ENCODE peak calls at places on chromosomes 13 and 19, in eight cellular contexts. Q is esophagus muscularis mucosa, B is SK-N-SH, E is suprapubic skin, K is H1, T is stomach, H is K562, I is sigmoid colon. N is an unnamed sample.
A peak's percentile ranks its signal among the peaks of the same experiment; 100 is the strongest.

GRCh38 chr13:93903909-93904308 is 575.6 kb downstream of the DCT start:
- DNase-seq in Q (no peak), B (no peak), E (no peak), K (no peak), T (no peak), H (no peak), I (peak; percentile 65), N (no peak)

GRCh38 chr13:112743451-112744305 is 53.8 kb downstream of the ATP11A start:
- DNase-seq in Q (no peak), B (no peak), E (no peak), K (no peak), T (no peak), H (no peak), I (no peak), N (no peak)

GRCh38 chr13:38830442-38831045 is 143.7 kb downstream of the FREM2 start:
- DNase-seq in Q (no peak), B (no peak), E (no peak), K (no peak), T (no peak), H (no peak), I (no peak), N (no peak)

GRCh38 chr13:23500858-23501257 is 67.4 kb upstream of the SACS start:
- DNase-seq in Q (peak; percentile 1), B (no peak), E (no peak), K (no peak), T (no peak), H (no peak), I (no peak), N (no peak)

GRCh38 chr19:50922316-50922853 is 11.2 kb upstream of the KLK4 start:
- DNase-seq in Q (no peak), B (peak; percentile 85), E (peak; percentile 74), K (peak; percentile 87), T (peak; percentile 75), H (peak; percentile 88), I (peak; percentile 80), N (peak; percentile 80)

GRCh38 chr19:30011051-30011578 is 69.1 kb downstream of the URI1 start:
- DNase-seq in Q (no peak), B (no peak), E (no peak), K (peak; percentile 47), T (no peak), H (peak; percentile 8), I (no peak), N (no peak)

GRCh38 chr13:32001392-32001768 is 30.2 kb upstream of the FRY start:
- DNase-seq in Q (no peak), B (peak; percentile 60), E (no peak), K (no peak), T (no peak), H (peak; percentile 10), I (no peak), N (no peak)

GRCh38 chr13:111632906-111633305 is 312.5 kb downstream of the TEX29 start:
- DNase-seq in Q (no peak), B (no peak), E (no peak), K (peak; percentile 60), T (no peak), H (no peak), I (no peak), N (no peak)

GRCh38 chr19:7349961-7350711 is 1.4 kb downstream of the ARHGEF18 start:
- DNase-seq in Q (no peak), B (no peak), E (peak; percentile 39), K (no peak), T (no peak), H (no peak), I (peak; percentile 53), N (peak; percentile 48)

GRCh38 chr19:13396256-13397080 is 109.8 kb downstream of the CACNA1A start:
- DNase-seq in Q (no peak), B (no peak), E (no peak), K (peak; percentile 78), T (no peak), H (peak; percentile 74), I (peak; percentile 68), N (peak; percentile 15)

GRCh38 chr13:72983085-72983768 is 75.6 kb upstream of the KLF5 start:
- DNase-seq in Q (no peak), B (no peak), E (no peak), K (no peak), T (peak; percentile 34), H (no peak), I (no peak), N (peak; percentile 45)

GRCh38 chr19:4052114-4052992 is 14.3 kb downstream of the ZBTB7A start:
- DNase-seq in Q (no peak), B (no peak), E (peak; percentile 77), K (no peak), T (peak; percentile 81), H (no peak), I (peak; percentile 82), N (peak; percentile 94)

GRCh38 chr13:31896427-31896826 is 135.1 kb upstream of the FRY start:
- DNase-seq in Q (no peak), B (no peak), E (no peak), K (no peak), T (no peak), H (no peak), I (no peak), N (no peak)

GRCh38 chr13:99980201-99981114 is 1.1 kb upstream of the ZIC2 start:
- DNase-seq in Q (no peak), B (peak; percentile 85), E (peak; percentile 65), K (peak; percentile 85), T (peak; percentile 69), H (peak; percentile 83), I (no peak), N (peak; percentile 69)

GRCh38 chr13:80341098-80341701 is at the start of gene SPRY2:
- DNase-seq in Q (peak; percentile 98), B (peak; percentile 92), E (peak; percentile 96), K (peak; percentile 85), T (peak; percentile 93), H (peak; percentile 67), I (peak; percentile 97), N (peak; percentile 94)

GRCh38 chr13:78102121-78102677 is 183.6 kb upstream of the EDNRB start:
- DNase-seq in Q (no peak), B (no peak), E (no peak), K (no peak), T (no peak), H (no peak), I (peak; percentile 64), N (peak; percentile 9)

GRCh38 chr13:50386527-50387123 is 371.4 kb downstream of the KCNRG start:
- DNase-seq in Q (peak; percentile 19), B (no peak), E (no peak), K (no peak), T (no peak), H (no peak), I (no peak), N (no peak)
- TF ChIP-seq EP300 in Q (no peak), B (no peak), E (no peak), K (no peak), T (no peak), H (no peak), I (no peak), N (no peak)

GRCh38 chr19:17451820-17452219 is 3.4 kb upstream of the TMEM221 start:
- DNase-seq in Q (no peak), B (no peak), E (no peak), K (no peak), T (no peak), H (no peak), I (no peak), N (no peak)

GRCh38 chr19:17455308-17455707 is 5.4 kb downstream of the NXNL1 start:
- DNase-seq in Q (no peak), B (no peak), E (no peak), K (no peak), T (no peak), H (peak; percentile 34), I (no peak), N (no peak)

GRCh38 chr19:17455711-17456123 is 5.0 kb downstream of the NXNL1 start:
- DNase-seq in Q (no peak), B (peak; percentile 65), E (no peak), K (peak; percentile 67), T (peak; percentile 28), H (no peak), I (no peak), N (no peak)

GRCh38 chr19:17456127-17456526 is 4.6 kb downstream of the NXNL1 start:
- DNase-seq in Q (no peak), B (no peak), E (no peak), K (no peak), T (no peak), H (no peak), I (no peak), N (no peak)

GRCh38 chr19:17454579-17454978 is 6.1 kb upstream of the TMEM221 start:
- DNase-seq in Q (no peak), B (peak; percentile 52), E (no peak), K (peak; percentile 66), T (no peak), H (no peak), I (no peak), N (no peak)
- H3K4me3 ChIP-seq in Q (no peak overlapping the region), B (no peak overlapping the region), E (no peak overlapping the region), K (peak overlapping the region; percentile 12), T (no peak overlapping the region), H (no peak overlapping the region), I (no peak overlapping the region), N (no peak overlapping the region)

DNA sequence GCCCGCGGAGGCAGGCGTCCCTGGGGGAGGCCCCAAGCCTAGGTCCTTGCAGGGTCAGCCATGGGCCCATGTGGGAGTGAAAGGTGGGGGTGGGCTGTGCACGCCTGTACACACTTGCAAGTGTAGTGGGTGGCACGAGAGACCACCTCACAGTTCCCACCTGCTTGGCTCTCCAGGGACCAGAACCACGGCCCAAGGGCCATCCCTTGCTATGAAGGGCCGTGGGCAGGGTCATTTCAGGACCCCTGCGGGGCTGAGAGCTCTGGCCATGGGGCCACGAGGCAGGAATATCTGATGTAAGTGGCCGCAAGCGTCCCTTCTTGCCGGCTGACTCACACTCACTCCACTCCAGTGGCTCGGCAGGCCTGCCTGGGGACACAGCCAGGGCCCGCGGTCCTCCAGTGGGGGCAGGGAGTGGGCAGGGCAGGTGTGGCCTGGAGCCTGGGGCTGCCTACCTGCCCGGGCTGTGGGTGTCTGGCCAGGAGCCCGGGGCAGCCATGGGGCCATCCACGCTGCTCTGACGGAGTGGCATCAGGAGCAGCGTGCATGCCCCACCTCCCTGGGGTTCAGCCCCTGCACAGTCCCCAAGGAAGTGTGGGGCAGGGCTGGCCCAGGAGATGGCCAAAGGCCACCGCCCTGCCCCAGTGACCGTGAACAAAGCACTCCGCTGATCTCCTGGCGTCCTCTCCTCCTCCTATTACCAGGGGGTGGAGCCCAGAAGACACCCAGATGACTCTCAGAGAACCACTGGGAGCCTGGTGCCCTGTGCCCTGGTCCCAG is 8.6 kb upstream of the MKNK2 start:
- DNase-seq in Q (no peak), B (peak; percentile 59), E (peak; percentile 86), K (no peak), T (peak; percentile 92), H (no peak), I (peak; percentile 89), N (peak; percentile 91)
- TF ChIP-seq POLR2AphosphoS5 in Q (peak; percentile 69), B (peak; percentile 42), E (no peak), K (no peak), T (peak; percentile 84), H (peak; percentile 50), I (peak; percentile 65), N (peak; percentile 70)

DNA sequence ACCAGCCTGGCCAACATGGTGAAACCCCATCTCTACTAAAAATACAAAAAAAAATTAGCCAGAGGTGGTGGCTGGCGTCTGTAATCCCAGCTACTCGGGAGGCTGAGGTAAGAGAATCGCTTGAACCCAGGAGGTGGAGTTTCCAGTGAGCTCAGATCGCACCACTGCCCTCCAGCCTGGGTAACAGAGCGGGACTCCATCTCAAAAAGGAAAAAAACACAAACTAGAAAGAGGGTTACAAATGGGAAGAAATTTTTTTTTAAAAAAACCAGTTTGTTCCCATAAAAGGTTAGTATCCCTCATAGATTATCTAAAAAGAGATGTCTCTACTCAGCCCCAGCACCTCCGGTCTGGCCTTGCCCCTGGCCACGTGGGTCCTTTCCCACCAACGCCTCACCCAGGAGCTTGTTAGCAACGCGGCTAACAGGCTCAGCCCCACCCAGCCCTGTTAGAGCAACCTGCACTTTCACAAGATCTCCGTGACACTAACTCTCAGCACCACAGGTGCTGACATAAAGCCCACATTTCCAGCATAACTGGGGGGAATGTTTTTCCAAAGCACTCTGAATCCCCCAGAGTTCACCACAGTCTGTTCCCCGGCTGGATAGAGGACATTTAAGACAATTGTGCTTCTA is 4.3 kb downstream of the DMKN start:
- DNase-seq in Q (no peak), B (no peak), E (no peak), K (peak; percentile 62), T (peak; percentile 71), H (no peak), I (no peak), N (peak; percentile 71)
- TF ChIP-seq EP300 in Q (no peak), B (no peak), E (no peak), K (no peak), T (no peak), H (no peak), I (no peak), N (no peak)

N was measured in transverse colon.